ENCODE peak calls at places on chromosomes 13 and 19, in seven cellular contexts. Q is coronary artery, O is AG10803, Z is kidney, D is astrocyte of the spinal cord, E is heart right ventricle, B is tibial artery. Y is an unnamed sample.

GRCh38 chr13:32267836-32268439 is 47.2 kb downstream of the ZAR1L start:
- DNase-seq in Q (no peak), B (no peak), Z (no peak), O (no peak), D (no peak), E (no peak), Y (no peak)

GRCh38 chr19:49749055-49749716 is 13.9 kb downstream of the TSKS start:
- DNase-seq in Q (no peak), E (no peak), B (no peak), Z (no peak), O (no peak), D (peak; percentile 19), Y (no peak)

GRCh38 chr19:49057636-49058234 is at the start of gene CGB7:
- DNase-seq in Q (no peak), B (peak; percentile 64), D (peak; percentile 59), Z (peak; percentile 86), E (peak; percentile 76), O (peak; percentile 56), Y (no peak)

GRCh38 chr19:51327066-51327985 is 14.6 kb downstream of the VSIG10L start:
- DNase-seq in B (no peak), D (no peak), Z (no peak), E (no peak), O (peak; percentile 32), Q (no peak), Y (peak; percentile 83)

GRCh38 chr13:113817860-113818691 is 45.8 kb downstream of the GAS6 start:
- DNase-seq in O (no peak), E (no peak), D (no peak), B (no peak), Q (no peak), Z (no peak), Y (no peak)

GRCh38 chr13:103403148-103403740 is 337.0 kb upstream of the SLC10A2 start:
- DNase-seq in Q (no peak), E (no peak), D (no peak), B (no peak), O (no peak), Z (no peak), Y (no peak)

GRCh38 chr13:65882810-65883209 is 1347.3 kb downstream of the PCDH9 start:
- DNase-seq in B (no peak), Z (no peak), D (no peak), Q (no peak), E (no peak), O (no peak), Y (no peak)

GRCh38 chr19:49331616-49332055 is 3.6 kb upstream of the CD37 start:
- DNase-seq in O (peak; percentile 37), B (no peak), E (no peak), D (peak; percentile 42), Q (peak; percentile 57), Z (no peak), Y (peak; percentile 75)

GRCh38 chr13:50444726-50445125 is 398.8 kb downstream of the DLEU7 start:
- DNase-seq in D (no peak), E (no peak), B (no peak), Q (no peak), O (no peak), Z (no peak), Y (no peak)

GRCh38 chr13:48749144-48749543 is 95.4 kb downstream of the CYSLTR2 start:
- DNase-seq in Q (no peak), Z (no peak), O (peak; percentile 16), B (no peak), E (no peak), D (peak; percentile 71), Y (no peak)

GRCh38 chr19:30719189-30719990 is 347.2 kb downstream of the ZNF536 start:
- DNase-seq in B (no peak), Q (no peak), O (peak; percentile 26), E (peak; percentile 74), Z (peak; percentile 82), D (peak; percentile 2), Y (no peak)

GRCh38 chr19:17328517-17329060 is 6.1 kb downstream of the ANO8 start:
- DNase-seq in D (no peak), E (no peak), B (no peak), O (no peak), Z (no peak), Q (no peak), Y (peak; percentile 44)

GRCh38 chr13:95492044-95492801 is 60.3 kb upstream of the CLDN10 start:
- DNase-seq in D (no peak), B (no peak), O (no peak), E (no peak), Z (peak; percentile 82), Q (no peak), Y (no peak)

GRCh38 chr19:18476507-18477041 is 38.6 kb upstream of the ISYNA1 start:
- DNase-seq in Z (no peak), D (no peak), B (no peak), O (no peak), Q (no peak), E (no peak), Y (no peak)

GRCh38 chr19:17841371-17841809 is 6.4 kb downstream of the JAK3 start:
- DNase-seq in D (no peak), O (no peak), E (no peak), Q (no peak), B (no peak), Z (peak; percentile 85), Y (no peak)

GRCh38 chr13:111429064-111429558 is 108.7 kb downstream of the TEX29 start:
- DNase-seq in Q (no peak), O (peak; percentile 31), B (no peak), Z (no peak), D (peak; percentile 1), E (peak; percentile 17), Y (no peak)

GRCh38 chr19:31332096-31332495 is 17.1 kb downstream of the TSHZ3 start:
- DNase-seq in E (no peak), B (no peak), D (no peak), Z (no peak), O (peak; percentile 63), Q (no peak), Y (no peak)

GRCh38 chr13:77979721-77980377 is 61.2 kb upstream of the EDNRB start:
- DNase-seq in E (no peak), Q (no peak), Z (no peak), D (no peak), B (no peak), O (peak; percentile 2), Y (no peak)

GRCh38 chr19:33553530-33554310 is 32.1 kb upstream of the PEPD start:
- DNase-seq in B (no peak), O (no peak), Z (no peak), E (no peak), Q (no peak), D (no peak), Y (no peak)

GRCh38 chr19:9935409-9936062 is 779 bp downstream of the OLFM2 start:
- DNase-seq in O (no peak), E (no peak), Z (no peak), D (no peak), B (no peak), Q (no peak), Y (no peak)

DNA sequence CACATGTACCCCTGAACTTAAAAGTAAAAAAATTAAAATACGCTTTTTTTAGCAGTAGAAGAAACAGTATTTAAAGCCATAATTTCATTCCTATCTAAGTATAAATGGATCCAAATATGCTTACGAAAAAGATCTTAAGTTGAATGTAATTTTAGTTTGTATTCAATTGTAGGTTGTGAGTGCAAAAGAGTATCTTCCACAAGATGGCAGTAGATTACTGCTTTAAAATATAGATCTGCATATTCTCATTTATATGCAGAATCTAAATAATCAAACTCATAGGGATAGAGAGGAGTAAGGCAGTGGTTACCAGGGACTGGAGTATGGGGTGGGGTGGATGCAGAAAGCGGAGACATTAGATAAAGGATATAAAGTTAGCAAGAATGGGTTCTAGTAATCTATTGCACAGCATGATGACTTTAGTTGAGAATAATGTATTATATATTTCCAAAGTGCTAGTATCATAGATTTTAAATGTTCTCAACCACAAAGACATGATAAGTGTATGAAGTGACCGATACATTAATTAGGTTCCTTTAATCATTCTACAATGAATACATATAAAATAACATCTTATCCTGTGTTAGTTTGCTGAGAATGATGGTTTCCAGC is 14.2 kb downstream of the OR7A17 start:
- DNase-seq in B (no peak), E (no peak), D (peak; percentile 4), O (peak; percentile 8), Q (no peak), Z (no peak), Y (no peak)
- TF ChIP-seq CTCF in B (peak; percentile 14), E (peak; percentile 27), D (peak; percentile 30), O (peak; percentile 48), Q (no peak), Z (peak; percentile 18), Y (peak; percentile 64)

DNA sequence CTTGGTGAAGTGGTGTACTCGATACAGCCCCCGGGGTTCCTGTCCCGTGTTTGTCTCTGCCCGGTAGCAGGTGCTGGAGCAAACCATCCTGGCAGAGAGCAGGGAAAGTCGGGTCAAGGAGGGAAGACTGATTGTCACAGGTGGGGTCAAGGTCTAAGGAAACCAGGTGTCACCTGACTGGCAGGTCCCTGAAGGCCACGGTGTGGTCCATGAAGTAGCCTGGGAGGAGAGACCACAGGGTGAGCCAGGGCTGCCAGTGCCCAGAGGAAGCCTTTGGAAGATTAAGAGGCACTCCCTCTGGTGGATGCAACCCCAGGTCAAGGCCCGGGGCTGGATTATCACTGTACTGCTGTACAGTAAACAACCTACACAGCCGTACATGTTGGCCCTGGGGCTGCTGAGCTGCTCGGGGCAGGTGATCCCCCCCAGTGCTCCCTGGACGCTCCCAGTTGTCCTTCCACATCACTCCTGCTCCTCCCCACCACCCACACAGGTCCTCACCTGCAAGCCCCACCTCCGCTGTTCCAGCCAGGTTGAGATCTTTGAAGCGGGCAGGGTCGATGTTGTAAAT is 6.0 kb upstream of the CCER2 start:
- DNase-seq in Z (no peak), E (no peak), Q (no peak), D (no peak), B (no peak), O (no peak), Y (no peak)
- TF ChIP-seq CTCF in Z (no peak), E (peak; percentile 7), Q (no peak), D (peak; percentile 16), B (no peak), O (no peak), Y (no peak)

GRCh38 chr19:23851966-23852365 is 62.7 kb upstream of the ZNF726 start:
- DNase-seq in O (no peak), E (no peak), Z (no peak), D (no peak), Q (no peak), B (no peak), Y (no peak)

DNA sequence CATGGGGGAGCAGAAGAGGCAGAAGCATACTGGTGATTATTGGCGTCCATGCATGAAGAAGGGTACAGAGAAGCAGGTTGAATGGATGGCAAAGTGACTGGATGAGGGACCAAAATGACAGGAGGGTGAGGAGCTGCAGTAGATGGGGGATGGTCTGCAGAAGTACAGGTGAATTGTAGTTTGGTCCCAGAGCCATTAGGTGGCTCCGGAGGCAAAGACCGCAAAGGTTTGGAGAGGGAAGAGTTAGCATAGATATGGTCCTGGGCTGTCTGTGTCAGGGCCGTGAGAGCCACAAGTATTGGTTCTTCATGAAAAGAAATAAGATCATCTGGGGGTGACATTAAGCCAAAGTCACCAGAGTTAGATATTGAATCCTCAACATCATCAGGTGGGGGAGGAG is 59.0 kb upstream of the ZNF726 start:
- DNase-seq in E (no peak), Q (no peak), Z (no peak), O (no peak), D (no peak), B (no peak), Y (no peak)
- TF ChIP-seq CTCF in E (no peak), Q (no peak), Z (no peak), O (no peak), D (no peak), B (no peak), Y (no peak)

DNA sequence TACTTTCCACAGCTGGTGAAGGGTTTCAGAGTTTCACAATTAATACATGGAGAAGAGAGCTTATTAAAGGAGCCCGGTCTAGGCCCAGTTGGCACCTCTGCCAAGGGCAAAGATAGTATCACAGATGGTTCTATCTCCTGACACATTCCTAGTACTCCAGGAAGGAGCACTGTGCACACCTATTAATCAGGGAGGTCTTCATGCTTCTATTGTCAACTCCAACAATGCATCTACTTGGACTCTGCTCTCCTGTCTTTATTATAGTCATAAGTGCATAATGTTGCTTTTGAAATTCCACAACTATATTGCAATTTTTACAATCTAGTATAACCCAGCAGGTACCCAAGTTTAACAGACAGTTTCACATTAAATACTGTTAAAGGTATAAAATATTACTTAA is 174.5 kb upstream of the TSC22D1 start:
- DNase-seq in Q (no peak), E (no peak), D (no peak), O (no peak), Z (no peak), B (no peak), Y (no peak)
- TF ChIP-seq CTCF in Q (no peak), E (no peak), D (no peak), O (no peak), Z (no peak), B (no peak), Y (no peak)